ENCODE peak calls at places on chromosomes 1 and 21, in four cellular contexts. B, S, R and Y are unnamed samples.

GRCh38 chr1:201394596-201394995 is 4.5 kb downstream of the LAD1 start:
- DNase-seq in B (no peak), S (no peak), R (no peak), Y (no peak)

GRCh38 chr1:245503548-245503947 is 348.8 kb downstream of the KIF26B start:
- DNase-seq in B (no peak), S (no peak), R (no peak), Y (peak)

GRCh38 chr21:36487641-36488307 is 7.9 kb upstream of the CLDN14 start:
- DNase-seq in B (no peak), S (no peak), R (no peak), Y (no peak)

GRCh38 chr1:246506440-246506784 is 667 bp downstream of the SMYD3 start:
- DNase-seq in B (no peak), S (no peak), R (no peak), Y (peak)

GRCh38 chr1:36889846-36890245 is 144.5 kb downstream of the GRIK3 start:
- DNase-seq in B (no peak), S (no peak), R (no peak), Y (no peak)

GRCh38 chr1:227372662-227373061 is 54.4 kb upstream of the CDC42BPA start:
- DNase-seq in B (no peak), S (no peak), R (no peak), Y (no peak)

GRCh38 chr21:34548782-34549376 is 36.9 kb upstream of the KCNE1 start:
- DNase-seq in B (no peak), S (no peak), R (no peak), Y (peak)

GRCh38 chr1:84862810-84863251 is 30.2 kb downstream of the LPAR3 start:
- DNase-seq in B (peak), S (no peak), R (no peak), Y (no peak)

GRCh38 chr1:81974222-81974841 is 173.6 kb downstream of the ADGRL2 start:
- DNase-seq in B (no peak), S (peak), R (no peak), Y (no peak)

GRCh38 chr1:201686709-201687455 is 142.1 kb upstream of the IPO9 start:
- DNase-seq in B (no peak), S (no peak), R (no peak), Y (no peak)

GRCh38 chr1:69413129-69413528 is 154.6 kb upstream of the LRRC7 start:
- DNase-seq in B (no peak), S (no peak), R (no peak), Y (no peak)

GRCh38 chr1:48047116-48047515 is 49.9 kb upstream of the TRABD2B start:
- DNase-seq in B (no peak), S (no peak), R (no peak), Y (no peak)

GRCh38 chr1:241706967-241707366 is 54.9 kb downstream of the WDR64 start:
- DNase-seq in B (no peak), S (no peak), R (no peak), Y (no peak)

GRCh38 chr1:91282695-91283420 is 121.8 kb downstream of the HFM1 start:
- DNase-seq in B (peak), S (peak), R (peak), Y (peak)

GRCh38 chr21:34807146-34807880 is 138.5 kb downstream of the CLIC6 start:
- DNase-seq in B (no peak), S (no peak), R (no peak), Y (no peak)

GRCh38 chr1:30804822-30805221 is 47.2 kb upstream of the LAPTM5 start:
- DNase-seq in B (no peak), S (no peak), R (no peak), Y (no peak)

GRCh38 chr1:17120962-17121837 is 1.9 kb upstream of the PADI2 start:
- DNase-seq in B (no peak), S (peak), R (no peak), Y (peak)

GRCh38 chr1:224488806-224489584 is 54.4 kb upstream of the WDR26 start:
- DNase-seq in B (no peak), S (no peak), R (no peak), Y (no peak)

DNA sequence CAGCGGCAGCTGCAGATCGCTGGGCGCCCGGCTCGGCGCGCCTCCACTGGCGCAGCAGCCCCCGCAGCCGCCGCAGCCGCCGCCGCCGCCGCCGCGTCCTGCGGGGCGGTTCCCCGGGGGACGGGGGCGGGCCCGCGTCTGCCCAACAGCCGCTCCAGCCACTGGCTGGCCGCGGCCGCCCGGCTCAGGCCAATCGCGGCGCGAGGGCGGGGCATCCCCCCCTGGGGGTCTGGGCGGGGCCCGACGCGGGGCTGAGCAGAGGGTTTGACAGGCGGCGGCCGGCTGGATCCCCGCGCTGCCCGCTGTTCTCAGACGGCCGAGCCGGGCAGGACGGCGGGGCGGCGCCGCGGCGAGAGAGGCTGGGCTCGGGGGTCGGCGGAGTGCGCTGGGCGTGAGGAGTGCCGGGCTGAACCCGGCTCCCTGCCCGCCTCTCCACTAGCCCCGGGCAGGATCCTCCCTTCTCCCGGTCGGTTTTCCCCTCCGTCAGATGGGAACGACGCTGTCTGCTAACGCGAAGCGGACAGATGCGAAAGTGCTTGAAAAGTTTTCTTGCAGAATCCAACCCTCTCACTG is at the start of gene GLIS1:
- DNase-seq in B (no peak), S (peak), R (peak), Y (peak)
- TF ChIP-seq ATF2 in B (no peak), S (no peak), R (no peak), Y (no peak)

DNA sequence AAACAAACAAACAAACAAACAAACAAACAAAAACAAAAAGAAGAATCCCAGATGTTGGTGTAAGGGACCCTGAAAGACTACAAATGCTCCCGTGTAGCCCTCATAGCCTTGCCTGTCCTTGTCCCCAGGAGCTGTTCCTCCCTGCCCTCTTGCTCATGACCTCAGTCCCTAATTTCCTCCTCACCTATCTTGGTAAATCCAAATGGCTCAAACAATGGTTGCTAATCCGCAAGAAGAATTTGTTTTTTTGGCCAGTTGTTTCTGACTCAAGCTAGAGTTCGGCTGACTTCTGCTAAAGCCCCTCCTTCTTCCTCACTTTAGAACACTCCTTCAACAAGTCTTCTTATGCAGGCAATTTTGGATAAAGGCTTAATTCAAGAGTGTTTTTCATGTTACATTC is 15.6 kb downstream of the LCA5L start:
- DNase-seq in B (no peak), S (no peak), R (no peak), Y (no peak)
- H3K27ac ChIP-seq in B (no peak), S (no peak), R (no peak), Y (peak)

GRCh38 chr1:158398818-158399502 is at the start of gene OR10T2:
- DNase-seq in B (no peak), S (no peak), R (no peak), Y (no peak)
- TF ChIP-seq BRCA1 in B (no peak), S (no peak), R (no peak), Y (no peak)

GRCh38 chr1:181986907-181987305 is 74.6 kb downstream of the ZNF648 start:
- DNase-seq in B (no peak), S (no peak), R (no peak), Y (no peak)
- TF ChIP-seq ATF2 in B (no peak), S (no peak), R (no peak), Y (no peak)